ENCODE peak calls at places on chromosomes 6 and 20, in five cellular contexts. H is neural progenitor cell, F is OCI-LY7, Q is GM23338, G is MM.1S. N is an unnamed sample.

GRCh38 chr20:24045621-24046020 is 57.0 kb upstream of the GGTLC1 start:
- DNase-seq in F (no peak), G (no peak), H (no peak), Q (no peak), N (no peak)

GRCh38 chr6:123715243-123715863 is 78.6 kb upstream of the TRDN start:
- DNase-seq in G (peak), H (peak), Q (peak), F (peak), N (peak)

GRCh38 chr6:40163924-40164323 is 229.7 kb upstream of the MOCS1 start:
- DNase-seq in H (no peak), F (no peak), Q (peak), G (no peak), N (no peak)

GRCh38 chr6:117613920-117614535 is 11.7 kb upstream of the GOPC start:
- DNase-seq in H (peak), G (no peak), F (no peak), Q (peak), N (no peak)

GRCh38 chr20:9087531-9088217 is 18.8 kb downstream of the PLCB4 start:
- DNase-seq in F (no peak), G (no peak), Q (no peak), H (no peak), N (no peak)

GRCh38 chr6:7725849-7726415 is at the start of gene BMP6:
- DNase-seq in H (peak), Q (peak), G (peak), F (peak), N (peak)

GRCh38 chr20:41065716-41066115 is 37.1 kb downstream of the TOP1 start:
- DNase-seq in G (no peak), Q (no peak), H (no peak), F (no peak), N (no peak)

GRCh38 chr6:10350720-10351119 is 64.2 kb downstream of the TFAP2A start:
- DNase-seq in G (no peak), F (no peak), H (no peak), Q (no peak), N (no peak)

GRCh38 chr6:24397631-24398030 is 5.1 kb upstream of the MRS2 start:
- DNase-seq in Q (no peak), H (peak), F (no peak), G (no peak), N (no peak)

GRCh38 chr20:63320616-63321147 is 27.7 kb downstream of the COL20A1 start:
- DNase-seq in H (no peak), F (no peak), G (no peak), Q (no peak), N (no peak)

GRCh38 chr20:46438156-46438750 is 31.8 kb upstream of the ELMO2 start:
- DNase-seq in Q (peak), G (peak), F (peak), H (peak), N (peak)

GRCh38 chr20:49181265-49181877 is 6.8 kb downstream of the STAU1 start:
- DNase-seq in Q (no peak), F (no peak), H (no peak), G (no peak), N (no peak)

GRCh38 chr6:142398353-142398752 is 96.5 kb downstream of the ADGRG6 start:
- DNase-seq in F (no peak), G (no peak), Q (no peak), H (no peak), N (no peak)

GRCh38 chr6:12262236-12263061 is 27.7 kb upstream of the EDN1 start:
- DNase-seq in H (no peak), F (no peak), Q (peak), G (no peak), N (peak)

GRCh38 chr6:116564921-116565872 is 6.1 kb upstream of the RWDD1 start:
- DNase-seq in G (no peak), Q (peak), F (no peak), H (no peak), N (no peak)

GRCh38 chr6:134437376-134437775 is 119.5 kb upstream of the SGK1 start:
- DNase-seq in G (peak), H (no peak), Q (no peak), F (peak), N (no peak)

GRCh38 chr6:37130704-37131103 is 39.2 kb upstream of the PIM1 start:
- DNase-seq in Q (no peak), G (no peak), F (no peak), H (no peak), N (peak)

GRCh38 chr20:25408890-25409289 is 1.4 kb downstream of the GINS1 start:
- DNase-seq in G (no peak), Q (no peak), F (no peak), H (no peak), N (no peak)

GRCh38 chr20:35954907-35955251 is 577 bp upstream of the SCAND1 start:
- DNase-seq in Q (no peak), F (peak), G (peak), H (no peak), N (no peak)

GRCh38 chr20:46715292-46715756 is 5.9 kb downstream of the SLC2A10 start:
- DNase-seq in H (peak), F (no peak), Q (peak), G (no peak), N (peak)

GRCh38 chr20:48886189-48886588 is 35.3 kb upstream of the ARFGEF2 start:
- DNase-seq in H (no peak), Q (no peak), F (no peak), G (no peak), N (no peak)

GRCh38 chr20:25139061-25139705 is 56.3 kb upstream of the ENTPD6 start:
- DNase-seq in F (peak), G (no peak), Q (peak), H (peak), N (no peak)

GRCh38 chr20:44692932-44693476 is 22.2 kb upstream of the CCN5 start:
- DNase-seq in H (no peak), G (no peak), Q (no peak), F (no peak), N (peak)

GRCh38 chr6:128725271-128726233 is 157.4 kb upstream of the LAMA2 start:
- DNase-seq in H (peak), F (peak), G (no peak), Q (peak), N (peak)

GRCh38 chr6:37576336-37576737 is 76.6 kb upstream of the CCDC167 start:
- DNase-seq in Q (no peak), G (no peak), F (no peak), H (no peak), N (no peak)

GRCh38 chr6:54892831-54893230 is 46.3 kb downstream of the FAM83B start:
- DNase-seq in F (no peak), Q (no peak), G (no peak), H (peak), N (no peak)

GRCh38 chr6:47086051-47086770 is 44.1 kb upstream of the ADGRF1 start:
- DNase-seq in F (no peak), G (no peak), Q (no peak), H (no peak), N (no peak)

GRCh38 chr6:127582777-127583462 is 5.9 kb downstream of the C6orf58 start:
- DNase-seq in G (no peak), F (no peak), H (no peak), Q (no peak), N (no peak)

GRCh38 chr6:129385117-129385516 is 324.9 kb downstream of the ARHGAP18 start:
- DNase-seq in Q (no peak), H (no peak), G (no peak), F (no peak), N (no peak)

GRCh38 chr6:33633462-33634158 is 12.5 kb downstream of the ITPR3 start:
- DNase-seq in H (peak), Q (peak), G (peak), F (peak), N (peak)

GRCh38 chr20:1851396-1851795 is 43.8 kb upstream of the SIRPA start:
- DNase-seq in G (no peak), F (no peak), Q (no peak), H (no peak), N (no peak)

GRCh38 chr20:40471261-40471629 is 217.8 kb downstream of the MAFB start:
- DNase-seq in F (no peak), H (peak), G (no peak), Q (peak), N (no peak)

GRCh38 chr6:109695468-109695867 is 4.4 kb downstream of the FIG4 start:
- DNase-seq in H (peak), G (peak), F (peak), Q (peak), N (no peak)

GRCh38 chr6:157985378-157986155 is 3.9 kb downstream of the SYNJ2 start:
- DNase-seq in F (no peak), Q (peak), G (no peak), H (no peak), N (peak)
- H3K4me3 ChIP-seq in F (no peak), Q (no peak), G (no peak), H (no peak), N (no peak)

DNA sequence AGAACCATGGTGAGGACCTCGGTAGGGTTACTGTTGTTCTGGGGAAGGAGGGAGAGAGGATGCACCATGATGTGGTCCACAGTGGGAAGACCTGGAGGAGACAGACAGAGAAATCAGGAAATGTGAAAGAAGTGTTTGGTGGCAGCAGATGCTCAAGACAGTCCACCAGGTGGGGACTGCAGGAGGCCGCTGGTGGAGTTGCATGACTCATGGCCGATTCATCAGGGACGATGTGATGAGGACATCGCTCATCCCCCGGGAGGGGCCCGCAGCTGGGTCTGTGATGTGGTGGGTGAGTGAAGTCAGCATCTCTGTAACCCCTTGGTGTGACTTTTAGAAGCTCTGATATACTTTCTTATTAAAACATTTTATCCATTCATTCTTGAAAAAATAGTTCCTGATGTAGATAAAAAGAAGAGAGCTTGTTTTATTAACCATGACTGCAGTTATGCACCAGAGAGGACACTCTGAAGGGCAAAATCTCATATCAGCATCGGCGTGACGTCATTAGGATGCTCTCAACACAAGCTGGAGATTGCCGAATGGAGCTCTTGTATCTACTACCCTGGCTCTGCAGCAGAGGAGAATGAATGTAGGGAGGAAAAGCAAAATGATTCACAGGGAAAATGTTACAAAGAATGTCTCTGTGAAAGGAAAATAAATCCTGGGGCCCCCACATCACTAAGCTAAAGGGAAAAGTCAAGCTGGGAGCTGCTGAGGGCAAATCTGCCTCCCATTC is 71.2 kb downstream of the RAMACL start:
- DNase-seq in H (no peak), Q (no peak), F (no peak), G (no peak), N (peak)
- TF ChIP-seq CTCF in H (no peak), Q (no peak), F (no peak), G (no peak), N (peak)

GRCh38 chr6:79436232-79436631 is 101.0 kb downstream of the LCA5 start:
- DNase-seq in G (no peak), F (no peak), H (no peak), Q (no peak), N (no peak)

GRCh38 chr6:79446006-79446405 is 91.2 kb downstream of the LCA5 start:
- DNase-seq in F (no peak), G (no peak), H (no peak), Q (no peak), N (no peak)

GRCh38 chr6:79438015-79438414 is 99.2 kb downstream of the LCA5 start:
- DNase-seq in G (no peak), H (no peak), Q (no peak), F (no peak), N (no peak)

GRCh38 chr6:79440590-79440989 is 96.6 kb downstream of the LCA5 start:
- DNase-seq in H (no peak), F (no peak), Q (no peak), G (no peak), N (no peak)

GRCh38 chr6:79441222-79441621 is 96.0 kb downstream of the LCA5 start:
- DNase-seq in F (no peak), Q (no peak), G (no peak), H (no peak), N (no peak)
- TF ChIP-seq EZH2phosphoT487 in F (no peak), Q (no peak), G (no peak), H (no peak), N (no peak)

DNA sequence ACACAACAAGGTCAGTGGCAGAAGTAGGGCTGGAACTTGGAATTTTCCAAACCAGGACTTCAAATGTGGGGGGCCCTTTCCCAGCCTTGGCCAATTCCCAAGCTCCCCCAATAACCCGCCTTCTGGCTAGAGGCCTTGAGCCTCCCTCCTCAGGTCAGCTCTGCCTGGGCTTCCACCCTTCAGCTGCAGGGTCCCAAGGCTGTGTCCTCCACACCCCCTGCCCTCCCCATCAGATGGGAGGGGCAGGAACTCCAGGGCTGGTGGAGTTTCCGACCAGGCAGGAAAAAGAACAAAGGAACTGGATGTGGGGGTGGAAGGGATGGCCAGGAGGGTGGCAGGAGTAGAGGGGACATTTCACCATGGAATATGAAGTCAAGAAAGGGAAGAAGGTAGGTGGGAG is at the start of gene CCM2L:
- DNase-seq in F (no peak), G (no peak), Q (no peak), H (no peak), N (no peak)
- H3K4me3 ChIP-seq in F (no peak), G (no peak), Q (peak), H (no peak), N (no peak)

GRCh38 chr20:19903168-19903676 is 113.9 kb upstream of the NAA20 start:
- DNase-seq in H (no peak), Q (peak), F (peak), G (peak), N (peak)
- TF ChIP-seq CTCF in H (no peak), Q (no peak), F (peak), G (peak), N (peak)

GRCh38 chr6:89917801-89918366 is 23.6 kb downstream of the GJA10 start:
- DNase-seq in G (no peak), Q (no peak), F (no peak), H (no peak), N (no peak)

GRCh38 chr6:89917216-89917615 is 22.9 kb downstream of the GJA10 start:
- DNase-seq in G (no peak), F (no peak), H (no peak), Q (no peak), N (no peak)

GRCh38 chr6:89924231-89924630 is 30.0 kb downstream of the GJA10 start:
- DNase-seq in F (no peak), G (no peak), H (no peak), Q (no peak), N (no peak)

GRCh38 chr6:89921691-89922090 is 27.4 kb downstream of the GJA10 start:
- DNase-seq in Q (no peak), F (no peak), G (no peak), H (no peak), N (no peak)

DNA sequence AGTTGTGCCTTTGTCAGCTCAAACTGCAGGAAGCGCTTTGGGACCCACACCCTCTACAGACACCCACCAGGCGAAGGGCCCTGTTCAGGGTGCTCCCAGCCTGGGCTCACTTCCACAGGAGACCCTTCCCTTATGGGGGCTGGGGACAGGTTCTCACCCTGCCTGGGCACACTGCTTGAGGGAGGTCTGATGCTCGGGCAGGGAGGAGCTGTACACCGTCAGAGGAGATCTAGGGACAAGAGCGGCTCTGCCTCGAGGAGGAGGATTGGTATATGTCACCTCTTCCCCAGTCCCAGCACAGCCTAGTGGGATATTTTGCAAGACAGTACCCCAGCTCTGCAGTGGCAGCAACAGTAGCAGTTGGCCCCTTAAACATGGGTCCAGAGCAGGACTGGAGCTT is 26.9 kb downstream of the GJA10 start:
- DNase-seq in H (no peak), Q (no peak), G (no peak), F (no peak), N (no peak)
- TF ChIP-seq EZH2phosphoT487 in H (no peak), Q (no peak), G (no peak), F (no peak), N (no peak)

DNA sequence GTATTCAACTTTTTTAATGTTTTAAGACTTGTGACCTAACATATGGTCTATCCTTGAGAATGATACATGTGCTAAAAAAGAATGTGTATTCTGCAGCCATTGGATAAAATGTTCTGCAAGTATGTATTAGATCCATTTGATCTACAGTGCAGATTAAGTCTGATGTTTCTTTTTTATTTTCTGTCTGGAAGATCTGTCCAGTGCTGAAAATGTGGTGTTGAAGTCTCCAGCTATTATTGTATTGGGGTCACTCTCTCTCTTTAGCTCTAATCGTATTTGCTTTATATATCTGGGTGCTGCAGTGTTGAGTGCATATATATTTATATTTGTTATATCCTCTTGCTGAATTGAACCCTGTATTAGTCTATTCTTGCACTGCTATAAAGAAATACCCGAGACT is 44.2 kb upstream of the TRIM39 start:
- DNase-seq in H (no peak), F (no peak), G (no peak), Q (no peak), N (no peak)
- H3K4me3 ChIP-seq in H (no peak), F (no peak), G (no peak), Q (no peak), N (no peak)

DNA sequence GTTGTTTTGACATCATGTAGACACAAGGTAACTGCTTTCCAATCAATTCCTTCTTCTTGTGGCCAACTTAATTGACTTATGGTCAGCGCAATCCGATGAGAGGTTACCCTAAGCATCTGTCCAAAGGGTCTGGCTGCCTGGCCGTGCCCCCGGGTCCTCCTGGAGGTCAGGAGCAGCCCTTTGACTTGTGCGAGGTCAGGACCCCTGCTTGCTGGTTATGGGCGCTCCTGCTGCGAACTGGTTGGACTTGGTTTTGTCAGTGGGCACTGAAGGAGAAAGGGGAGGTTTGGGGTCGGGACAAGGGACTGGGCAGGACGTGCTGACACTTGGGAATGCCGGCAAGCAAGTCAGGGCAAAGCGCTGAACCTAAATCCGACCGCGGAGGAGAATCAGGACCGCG is 215.6 kb downstream of the QKI start:
- DNase-seq in Q (no peak), F (no peak), H (no peak), G (no peak), N (no peak)
- TF ChIP-seq CTCF in Q (no peak), F (no peak), H (no peak), G (no peak), N (no peak)